ENCODE peak calls at places on chromosomes 5 and 9, in six cellular contexts. N is coronary artery, J is brain microvascular endothelial cell, B is cardiac muscle cell, C is A549, X is mammary epithelial cell. W is an unnamed sample.

GRCh38 chr5:105740242-105740641 is 1930.5 kb downstream of the EFNA5 start:
- DNase-seq in N (no peak), J (no peak), B (no peak), C (no peak), X (no peak), W (no peak)

GRCh38 chr5:128271859-128272446 is 188.4 kb downstream of the SLC12A2 start:
- DNase-seq in N (no peak), J (peak), B (peak), C (peak), X (peak), W (peak)

GRCh38 chr5:137248476-137248970 is 250.6 kb downstream of the SPOCK1 start:
- DNase-seq in N (no peak), J (no peak), B (no peak), C (no peak), X (no peak), W (no peak)

GRCh38 chr5:1107167-1108007 is 4.5 kb downstream of the SLC12A7 start:
- DNase-seq in N (no peak), J (no peak), B (no peak), C (no peak), X (no peak), W (no peak)

GRCh38 chr5:7755958-7756357 is 95.0 kb downstream of the CFAP90 start:
- DNase-seq in N (no peak), J (no peak), B (no peak), C (no peak), X (no peak), W (no peak)

GRCh38 chr5:77960305-77960704 is 184.2 kb upstream of the TBCA start:
- DNase-seq in N (no peak), J (no peak), B (no peak), C (no peak), X (no peak), W (no peak)

GRCh38 chr5:169901896-169902295 is 78.4 kb downstream of the INSYN2B start:
- DNase-seq in N (no peak), J (no peak), B (no peak), C (no peak), X (no peak), W (no peak)

GRCh38 chr9:95641591-95641990 is 124.8 kb upstream of the PTCH1 start:
- DNase-seq in N (no peak), J (peak), B (peak), C (no peak), X (no peak), W (no peak)

GRCh38 chr5:74205745-74206570 is 434.6 kb downstream of the ENC1 start:
- DNase-seq in N (no peak), J (no peak), B (peak), C (no peak), X (no peak), W (no peak)

GRCh38 chr5:111859533-111860270 is 102.7 kb upstream of the NREP start:
- DNase-seq in N (no peak), J (peak), B (peak), C (no peak), X (no peak), W (peak)

GRCh38 chr9:69861011-69861410 is 40.4 kb downstream of the CFAP95 start:
- DNase-seq in N (no peak), J (no peak), B (no peak), C (no peak), X (no peak), W (no peak)

GRCh38 chr9:5630038-5630507 is 1.2 kb downstream of the RIC1 start:
- DNase-seq in N (no peak), J (peak), B (peak), C (peak), X (peak), W (no peak)

GRCh38 chr9:90458485-90458884 is 184.1 kb downstream of the DIRAS2 start:
- DNase-seq in N (no peak), J (no peak), B (no peak), C (peak), X (no peak), W (no peak)

GRCh38 chr9:91911681-91912080 is 38.3 kb downstream of the ROR2 start:
- DNase-seq in N (no peak), J (no peak), B (no peak), C (no peak), X (no peak), W (no peak)

DNA sequence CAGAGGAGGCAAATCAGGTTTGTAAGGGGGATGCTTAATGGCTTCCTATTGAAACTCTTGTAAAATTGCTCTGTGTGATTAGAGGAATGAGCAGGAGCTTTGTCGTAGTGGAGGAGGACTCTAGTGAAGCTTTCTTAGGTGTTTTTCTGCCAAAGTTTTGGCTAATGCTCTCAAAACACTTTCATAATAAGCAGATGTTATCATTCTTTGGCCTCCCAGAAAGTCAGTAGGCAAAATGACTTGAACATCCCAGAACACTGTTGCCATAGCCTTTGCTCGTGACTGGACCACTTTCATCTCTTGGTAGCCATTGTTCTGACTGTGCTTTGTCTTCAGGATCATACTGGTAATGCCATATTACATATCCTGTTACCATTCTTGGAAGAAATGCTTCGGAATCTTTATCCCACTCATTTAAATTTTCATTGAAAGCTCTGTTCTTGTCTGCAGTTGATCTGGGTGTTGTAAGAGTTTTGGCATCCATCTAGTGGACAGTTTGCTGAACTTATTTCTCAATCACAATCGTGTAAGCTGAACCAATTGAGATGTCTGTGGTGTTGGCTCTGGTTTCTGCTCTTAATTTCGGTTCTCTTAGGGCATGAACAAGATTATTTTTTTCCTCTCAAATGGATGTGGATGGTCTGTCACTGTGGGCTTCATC is 187.6 kb downstream of the COMMD10 start:
- DNase-seq in N (no peak), J (no peak), B (peak), C (no peak), X (no peak), W (no peak)
- TF ChIP-seq CTCF in N (no peak), J (no peak), B (no peak), C (no peak), X (no peak), W (no peak)

GRCh38 chr5:180054226-180054625 is 17.3 kb downstream of the RNF130 start:
- DNase-seq in N (no peak), J (no peak), B (no peak), C (no peak), X (no peak), W (no peak)
- H3K27ac ChIP-seq in N (no peak), J (no peak), B (no peak), C (no peak), X (no peak), W (no peak)

DNA sequence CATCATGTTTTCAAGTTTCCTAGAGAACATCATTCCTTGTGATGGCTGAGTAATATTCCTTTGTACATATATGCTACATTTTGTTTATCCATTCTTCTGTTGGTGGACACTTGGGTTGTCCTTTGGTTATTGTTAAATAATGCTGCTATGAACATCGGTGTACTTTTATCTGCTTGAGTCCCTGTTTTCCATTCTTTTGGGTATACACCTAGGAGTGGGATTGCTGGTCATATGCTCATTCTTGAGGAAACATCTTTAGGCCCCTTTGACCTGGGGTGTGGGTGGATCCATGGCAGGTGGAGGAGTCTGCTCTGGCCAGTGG is 25.3 kb downstream of the GALNT12 start:
- DNase-seq in N (no peak), J (no peak), B (no peak), C (no peak), X (no peak), W (no peak)
- TF ChIP-seq CTCF in N (no peak), J (no peak), B (no peak), C (no peak), X (no peak), W (no peak)

DNA sequence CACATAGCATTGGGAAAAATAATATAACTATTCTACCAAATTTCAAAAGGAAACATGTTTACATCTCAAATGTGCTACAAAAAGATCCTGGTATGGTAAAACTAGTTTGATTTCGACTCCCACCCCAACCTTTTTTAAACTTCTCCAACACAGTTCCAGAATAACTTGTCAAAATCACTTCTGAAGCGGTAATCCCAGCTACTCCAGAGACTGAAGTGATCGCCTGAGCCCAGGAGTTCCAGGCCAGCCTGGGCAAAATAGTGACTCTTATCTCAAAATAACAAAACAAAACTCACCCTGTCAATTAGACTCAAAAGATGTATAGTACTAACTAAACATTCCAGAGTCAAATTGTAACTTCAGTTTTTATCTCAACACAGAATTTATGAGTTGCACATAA is 71.3 kb upstream of the RNF38 start:
- DNase-seq in N (no peak), J (no peak), B (no peak), C (no peak), X (no peak), W (no peak)
- H3K27ac ChIP-seq in N (peak), J (peak), B (peak), C (no peak), X (no peak), W (no peak)

DNA sequence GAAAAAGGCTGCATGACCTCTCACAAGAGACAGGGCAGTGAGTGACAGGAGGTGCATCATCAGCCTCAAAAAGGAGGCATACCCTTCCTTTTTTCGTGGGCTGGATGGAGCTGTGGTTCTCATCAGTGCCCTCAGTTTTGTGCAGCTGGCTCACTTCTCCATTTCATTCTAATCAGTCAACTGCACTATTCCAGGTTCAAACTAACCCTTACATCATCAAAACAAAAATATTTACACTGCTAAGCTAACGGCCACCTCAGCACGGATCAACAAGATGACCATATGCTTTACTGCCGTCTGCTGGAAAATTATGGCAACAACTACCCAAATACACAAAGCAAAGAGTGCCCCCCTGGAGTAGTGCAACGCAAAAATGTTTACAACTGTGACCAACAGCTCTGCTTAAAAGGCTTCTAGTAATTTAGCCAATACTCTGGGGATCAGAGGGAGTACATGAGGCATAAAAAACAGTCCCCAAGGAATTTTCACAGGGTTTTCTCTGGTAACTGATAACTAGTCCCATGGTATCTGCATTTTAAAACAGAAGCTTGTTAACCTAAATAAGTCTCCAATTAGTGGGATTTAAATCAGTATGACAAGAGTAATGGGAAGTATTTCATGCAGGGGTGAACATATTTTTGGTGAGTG is 10.8 kb downstream of the KCNV2 start:
- DNase-seq in N (no peak), J (peak), B (peak), C (peak), X (peak), W (no peak)
- TF ChIP-seq CTCF in N (no peak), J (peak), B (peak), C (peak), X (peak), W (no peak)